ENCODE peak calls at places on chromosomes 7 and 10, in six cellular contexts. One of them, this sample, is unnamed.

GRCh38 chr10:89535185-89536012 is at the start of gene SLC16A12:
- DNase-seq in colonic mucosa: no peak
- DNase-seq in stromal cell of bone marrow: no peak
- DNase-seq in activated T-cell treated with anti-CD3 and anti-CD28 coated beads, Interleukin-2, amount 50 U/mL, for 72 hours: peak
- DNase-seq in GM03348: peak
- DNase-seq in amniotic stem cell: no peak
- DNase-seq in this sample: peak

GRCh38 chr7:128703605-128704004 is 31.5 kb downstream of the GARIN1A start:
- DNase-seq in colonic mucosa: no peak
- DNase-seq in amniotic stem cell: peak
- DNase-seq in activated T-cell treated with anti-CD3 and anti-CD28 coated beads, Interleukin-2, amount 50 U/mL, for 72 hours: no peak
- DNase-seq in GM03348: no peak
- DNase-seq in stromal cell of bone marrow: no peak
- DNase-seq in this sample: no peak

GRCh38 chr10:114499630-114500190 is 95.4 kb upstream of the AFAP1L2 start:
- DNase-seq in colonic mucosa: peak
- DNase-seq in amniotic stem cell: no peak
- DNase-seq in GM03348: no peak
- DNase-seq in stromal cell of bone marrow: no peak
- DNase-seq in activated T-cell treated with anti-CD3 and anti-CD28 coated beads, Interleukin-2, amount 50 U/mL, for 72 hours: peak
- DNase-seq in this sample: no peak

GRCh38 chr10:103911021-103911459 is 6.9 kb downstream of the STN1 start:
- DNase-seq in stromal cell of bone marrow: no peak
- DNase-seq in amniotic stem cell: no peak
- DNase-seq in colonic mucosa: no peak
- DNase-seq in activated T-cell treated with anti-CD3 and anti-CD28 coated beads, Interleukin-2, amount 50 U/mL, for 72 hours: peak
- DNase-seq in GM03348: no peak
- DNase-seq in this sample: no peak

GRCh38 chr7:39560398-39560797 is 5.8 kb upstream of the YAE1 start:
- DNase-seq in GM03348: no peak
- DNase-seq in amniotic stem cell: no peak
- DNase-seq in activated T-cell treated with anti-CD3 and anti-CD28 coated beads, Interleukin-2, amount 50 U/mL, for 72 hours: no peak
- DNase-seq in colonic mucosa: no peak
- DNase-seq in stromal cell of bone marrow: no peak
- DNase-seq in this sample: peak

GRCh38 chr10:110912374-110912773 is 6.6 kb downstream of the BBIP1 start:
- DNase-seq in colonic mucosa: no peak
- DNase-seq in stromal cell of bone marrow: no peak
- DNase-seq in activated T-cell treated with anti-CD3 and anti-CD28 coated beads, Interleukin-2, amount 50 U/mL, for 72 hours: no peak
- DNase-seq in GM03348: peak
- DNase-seq in amniotic stem cell: no peak
- DNase-seq in this sample: peak

GRCh38 chr10:102064503-102064867 is 664 bp upstream of the HPS6 start:
- DNase-seq in activated T-cell treated with anti-CD3 and anti-CD28 coated beads, Interleukin-2, amount 50 U/mL, for 72 hours: no peak
- DNase-seq in stromal cell of bone marrow: no peak
- DNase-seq in amniotic stem cell: no peak
- DNase-seq in GM03348: no peak
- DNase-seq in colonic mucosa: no peak
- DNase-seq in this sample: no peak

GRCh38 chr7:156473476-156474240 is 166.9 kb upstream of the RNF32 start:
- DNase-seq in activated T-cell treated with anti-CD3 and anti-CD28 coated beads, Interleukin-2, amount 50 U/mL, for 72 hours: peak
- DNase-seq in stromal cell of bone marrow: no peak
- DNase-seq in GM03348: peak
- DNase-seq in colonic mucosa: peak
- DNase-seq in amniotic stem cell: no peak
- DNase-seq in this sample: no peak

GRCh38 chr7:108001759-108002725 is 919 bp downstream of the LAMB1 start:
- DNase-seq in activated T-cell treated with anti-CD3 and anti-CD28 coated beads, Interleukin-2, amount 50 U/mL, for 72 hours: no peak
- DNase-seq in colonic mucosa: no peak
- DNase-seq in GM03348: peak
- DNase-seq in amniotic stem cell: no peak
- DNase-seq in stromal cell of bone marrow: no peak
- DNase-seq in this sample: peak

GRCh38 chr10:70765794-70766594 is 19.2 kb downstream of the TBATA start:
- DNase-seq in GM03348: no peak
- DNase-seq in amniotic stem cell: no peak
- DNase-seq in activated T-cell treated with anti-CD3 and anti-CD28 coated beads, Interleukin-2, amount 50 U/mL, for 72 hours: no peak
- DNase-seq in stromal cell of bone marrow: no peak
- DNase-seq in colonic mucosa: no peak
- DNase-seq in this sample: no peak

GRCh38 chr10:29658984-29659769 is 24.4 kb upstream of the SVIL start:
- DNase-seq in amniotic stem cell: peak
- DNase-seq in stromal cell of bone marrow: peak
- DNase-seq in colonic mucosa: peak
- DNase-seq in activated T-cell treated with anti-CD3 and anti-CD28 coated beads, Interleukin-2, amount 50 U/mL, for 72 hours: peak
- DNase-seq in GM03348: peak
- DNase-seq in this sample: peak

GRCh38 chr7:100563809-100564400 is 9.8 kb downstream of the SAP25 start:
- DNase-seq in stromal cell of bone marrow: no peak
- DNase-seq in colonic mucosa: peak
- DNase-seq in GM03348: peak
- DNase-seq in amniotic stem cell: peak
- DNase-seq in activated T-cell treated with anti-CD3 and anti-CD28 coated beads, Interleukin-2, amount 50 U/mL, for 72 hours: peak
- DNase-seq in this sample: peak

GRCh38 chr10:132910186-132910880 is 32.0 kb downstream of the CFAP46 start:
- DNase-seq in colonic mucosa: no peak
- DNase-seq in activated T-cell treated with anti-CD3 and anti-CD28 coated beads, Interleukin-2, amount 50 U/mL, for 72 hours: no peak
- DNase-seq in amniotic stem cell: no peak
- DNase-seq in stromal cell of bone marrow: no peak
- DNase-seq in GM03348: no peak
- DNase-seq in this sample: no peak

GRCh38 chr7:151139071-151139521 is 28.4 kb downstream of the GBX1 start:
- DNase-seq in stromal cell of bone marrow: no peak
- DNase-seq in activated T-cell treated with anti-CD3 and anti-CD28 coated beads, Interleukin-2, amount 50 U/mL, for 72 hours: no peak
- DNase-seq in colonic mucosa: no peak
- DNase-seq in amniotic stem cell: no peak
- DNase-seq in GM03348: no peak
- DNase-seq in this sample: no peak

GRCh38 chr7:137934176-137934826 is 67.6 kb downstream of the CREB3L2 start:
- DNase-seq in GM03348: no peak
- DNase-seq in colonic mucosa: no peak
- DNase-seq in activated T-cell treated with anti-CD3 and anti-CD28 coated beads, Interleukin-2, amount 50 U/mL, for 72 hours: no peak
- DNase-seq in amniotic stem cell: no peak
- DNase-seq in stromal cell of bone marrow: no peak
- DNase-seq in this sample: peak

GRCh38 chr10:75599875-75600648 is 168.6 kb downstream of the LRMDA start:
- DNase-seq in stromal cell of bone marrow: no peak
- DNase-seq in amniotic stem cell: no peak
- DNase-seq in activated T-cell treated with anti-CD3 and anti-CD28 coated beads, Interleukin-2, amount 50 U/mL, for 72 hours: no peak
- DNase-seq in colonic mucosa: no peak
- DNase-seq in GM03348: no peak
- DNase-seq in this sample: no peak

GRCh38 chr7:158957507-158957900 is 101.1 kb downstream of the DYNC2I1 start:
- DNase-seq in colonic mucosa: peak
- DNase-seq in amniotic stem cell: no peak
- DNase-seq in activated T-cell treated with anti-CD3 and anti-CD28 coated beads, Interleukin-2, amount 50 U/mL, for 72 hours: no peak
- DNase-seq in GM03348: no peak
- DNase-seq in stromal cell of bone marrow: no peak
- DNase-seq in this sample: no peak

GRCh38 chr10:28849309-28849708 is 172.0 kb downstream of the BAMBI start:
- DNase-seq in colonic mucosa: no peak
- DNase-seq in amniotic stem cell: no peak
- DNase-seq in stromal cell of bone marrow: no peak
- DNase-seq in activated T-cell treated with anti-CD3 and anti-CD28 coated beads, Interleukin-2, amount 50 U/mL, for 72 hours: no peak
- DNase-seq in GM03348: no peak
- DNase-seq in this sample: no peak

GRCh38 chr10:86365346-86366032 is 1.1 kb downstream of the GRID1 start:
- DNase-seq in colonic mucosa: no peak
- DNase-seq in activated T-cell treated with anti-CD3 and anti-CD28 coated beads, Interleukin-2, amount 50 U/mL, for 72 hours: no peak
- DNase-seq in GM03348: no peak
- DNase-seq in amniotic stem cell: no peak
- DNase-seq in stromal cell of bone marrow: no peak
- DNase-seq in this sample: no peak

GRCh38 chr10:123284022-123284421 is 129.8 kb downstream of the BUB3 start:
- DNase-seq in activated T-cell treated with anti-CD3 and anti-CD28 coated beads, Interleukin-2, amount 50 U/mL, for 72 hours: no peak
- DNase-seq in colonic mucosa: no peak
- DNase-seq in stromal cell of bone marrow: no peak
- DNase-seq in amniotic stem cell: no peak
- DNase-seq in GM03348: no peak
- DNase-seq in this sample: no peak

GRCh38 chr7:106100863-106101262 is 11.2 kb downstream of the SYPL1 start:
- DNase-seq in colonic mucosa: no peak
- DNase-seq in activated T-cell treated with anti-CD3 and anti-CD28 coated beads, Interleukin-2, amount 50 U/mL, for 72 hours: no peak
- DNase-seq in GM03348: no peak
- DNase-seq in stromal cell of bone marrow: no peak
- DNase-seq in amniotic stem cell: no peak
- DNase-seq in this sample: no peak

GRCh38 chr7:28958235-28958945 is at the start of gene TRIL:
- DNase-seq in stromal cell of bone marrow: no peak
- DNase-seq in activated T-cell treated with anti-CD3 and anti-CD28 coated beads, Interleukin-2, amount 50 U/mL, for 72 hours: peak
- DNase-seq in GM03348: peak
- DNase-seq in amniotic stem cell: peak
- DNase-seq in colonic mucosa: peak
- DNase-seq in this sample: peak

GRCh38 chr7:121505540-121506182 is 109.6 kb upstream of the FAM3C start:
- DNase-seq in activated T-cell treated with anti-CD3 and anti-CD28 coated beads, Interleukin-2, amount 50 U/mL, for 72 hours: no peak
- DNase-seq in colonic mucosa: no peak
- DNase-seq in GM03348: no peak
- DNase-seq in stromal cell of bone marrow: no peak
- DNase-seq in amniotic stem cell: no peak
- DNase-seq in this sample: no peak

GRCh38 chr7:33109758-33110238 is 594 bp upstream of the RP9 start:
- DNase-seq in amniotic stem cell: no peak
- DNase-seq in stromal cell of bone marrow: no peak
- DNase-seq in activated T-cell treated with anti-CD3 and anti-CD28 coated beads, Interleukin-2, amount 50 U/mL, for 72 hours: peak
- DNase-seq in GM03348: no peak
- DNase-seq in colonic mucosa: no peak
- DNase-seq in this sample: peak

GRCh38 chr10:63628526-63629362 is 107.5 kb downstream of the REEP3 start:
- DNase-seq in activated T-cell treated with anti-CD3 and anti-CD28 coated beads, Interleukin-2, amount 50 U/mL, for 72 hours: no peak
- DNase-seq in amniotic stem cell: no peak
- DNase-seq in GM03348: peak
- DNase-seq in colonic mucosa: peak
- DNase-seq in stromal cell of bone marrow: no peak
- DNase-seq in this sample: peak

GRCh38 chr7:102425639-102426267 is 7.6 kb upstream of the ORAI2 start:
- DNase-seq in activated T-cell treated with anti-CD3 and anti-CD28 coated beads, Interleukin-2, amount 50 U/mL, for 72 hours: peak
- DNase-seq in amniotic stem cell: no peak
- DNase-seq in GM03348: no peak
- DNase-seq in stromal cell of bone marrow: no peak
- DNase-seq in colonic mucosa: peak
- DNase-seq in this sample: no peak

GRCh38 chr10:32141018-32141807 is 85.0 kb upstream of the KIF5B start:
- DNase-seq in stromal cell of bone marrow: no peak
- DNase-seq in activated T-cell treated with anti-CD3 and anti-CD28 coated beads, Interleukin-2, amount 50 U/mL, for 72 hours: no peak
- DNase-seq in colonic mucosa: peak
- DNase-seq in GM03348: no peak
- DNase-seq in amniotic stem cell: no peak
- DNase-seq in this sample: peak

GRCh38 chr7:7675686-7676085 is 35.1 kb downstream of the UMAD1 start:
- DNase-seq in activated T-cell treated with anti-CD3 and anti-CD28 coated beads, Interleukin-2, amount 50 U/mL, for 72 hours: no peak
- DNase-seq in amniotic stem cell: no peak
- DNase-seq in stromal cell of bone marrow: no peak
- DNase-seq in colonic mucosa: no peak
- DNase-seq in GM03348: no peak
- DNase-seq in this sample: no peak

GRCh38 chr7:41029072-41029492 is 673.8 kb downstream of the INHBA start:
- DNase-seq in GM03348: peak
- DNase-seq in activated T-cell treated with anti-CD3 and anti-CD28 coated beads, Interleukin-2, amount 50 U/mL, for 72 hours: peak
- DNase-seq in colonic mucosa: no peak
- DNase-seq in amniotic stem cell: peak
- DNase-seq in stromal cell of bone marrow: peak
- DNase-seq in this sample: peak

GRCh38 chr7:139822855-139823254 is 6.2 kb upstream of the TBXAS1 start:
- DNase-seq in amniotic stem cell: no peak
- DNase-seq in colonic mucosa: no peak
- DNase-seq in stromal cell of bone marrow: no peak
- DNase-seq in activated T-cell treated with anti-CD3 and anti-CD28 coated beads, Interleukin-2, amount 50 U/mL, for 72 hours: no peak
- DNase-seq in GM03348: no peak
- DNase-seq in this sample: no peak

GRCh38 chr7:14507617-14508016 is 394.9 kb downstream of the DGKB start:
- DNase-seq in GM03348: peak
- DNase-seq in colonic mucosa: no peak
- DNase-seq in stromal cell of bone marrow: no peak
- DNase-seq in activated T-cell treated with anti-CD3 and anti-CD28 coated beads, Interleukin-2, amount 50 U/mL, for 72 hours: no peak
- DNase-seq in amniotic stem cell: no peak
- DNase-seq in this sample: peak

GRCh38 chr7:36080843-36081242 is 72.2 kb upstream of the EEPD1 start:
- DNase-seq in activated T-cell treated with anti-CD3 and anti-CD28 coated beads, Interleukin-2, amount 50 U/mL, for 72 hours: no peak
- DNase-seq in stromal cell of bone marrow: no peak
- DNase-seq in GM03348: no peak
- DNase-seq in amniotic stem cell: no peak
- DNase-seq in colonic mucosa: no peak
- DNase-seq in this sample: no peak

GRCh38 chr7:158165711-158166110 is 421.9 kb downstream of the PTPRN2 start:
- DNase-seq in activated T-cell treated with anti-CD3 and anti-CD28 coated beads, Interleukin-2, amount 50 U/mL, for 72 hours: no peak
- DNase-seq in stromal cell of bone marrow: no peak
- DNase-seq in GM03348: no peak
- DNase-seq in colonic mucosa: no peak
- DNase-seq in amniotic stem cell: no peak
- DNase-seq in this sample: no peak

GRCh38 chr10:78555128-78555527 is 513.6 kb upstream of the ZMIZ1 start:
- DNase-seq in amniotic stem cell: no peak
- DNase-seq in stromal cell of bone marrow: no peak
- DNase-seq in colonic mucosa: no peak
- DNase-seq in activated T-cell treated with anti-CD3 and anti-CD28 coated beads, Interleukin-2, amount 50 U/mL, for 72 hours: no peak
- DNase-seq in GM03348: no peak
- DNase-seq in this sample: no peak

GRCh38 chr7:108102913-108103312 is 27.2 kb downstream of the LAMB4 start:
- DNase-seq in colonic mucosa: no peak
- DNase-seq in stromal cell of bone marrow: no peak
- DNase-seq in GM03348: no peak
- DNase-seq in activated T-cell treated with anti-CD3 and anti-CD28 coated beads, Interleukin-2, amount 50 U/mL, for 72 hours: no peak
- DNase-seq in amniotic stem cell: no peak
- DNase-seq in this sample: no peak